ENCODE peak calls at places on chromosomes 11 and 22, in five cellular contexts. One of them, this sample, is unnamed.

GRCh38 chr11:68150029-68150428 is 28.8 kb upstream of the CHKA start:
- DNase-seq in activated T-cell treated with anti-CD3 and anti-CD28 coated beads for 1 hour: no peak
- DNase-seq in left ventricle myocardium superior: no peak
- DNase-seq in stimulated activated CD8-positive, alpha-beta memory T cell treated with anti-CD3 and anti-CD28 coated beads, Interleukin-2, amount 100 ng/mL, for 1 hour: no peak
- DNase-seq in DND-41: no peak
- DNase-seq in this sample: no peak

GRCh38 chr22:37214431-37215025 is 2.3 kb upstream of the SSTR3 start:
- DNase-seq in activated T-cell treated with anti-CD3 and anti-CD28 coated beads for 1 hour: no peak
- DNase-seq in left ventricle myocardium superior: no peak
- DNase-seq in stimulated activated CD8-positive, alpha-beta memory T cell treated with anti-CD3 and anti-CD28 coated beads, Interleukin-2, amount 100 ng/mL, for 1 hour: no peak
- DNase-seq in DND-41: no peak
- DNase-seq in this sample: no peak

GRCh38 chr11:43923327-43924111 is 18.9 kb upstream of the C11orf96 start:
- DNase-seq in activated T-cell treated with anti-CD3 and anti-CD28 coated beads for 1 hour: no peak
- DNase-seq in left ventricle myocardium superior: peak; percentile 56
- DNase-seq in stimulated activated CD8-positive, alpha-beta memory T cell treated with anti-CD3 and anti-CD28 coated beads, Interleukin-2, amount 100 ng/mL, for 1 hour: no peak
- DNase-seq in DND-41: no peak
- DNase-seq in this sample: no peak

GRCh38 chr22:45231293-45231692 is 9.4 kb downstream of the KIAA0930 start:
- DNase-seq in activated T-cell treated with anti-CD3 and anti-CD28 coated beads for 1 hour: no peak
- DNase-seq in left ventricle myocardium superior: no peak
- DNase-seq in stimulated activated CD8-positive, alpha-beta memory T cell treated with anti-CD3 and anti-CD28 coated beads, Interleukin-2, amount 100 ng/mL, for 1 hour: no peak
- DNase-seq in DND-41: no peak
- DNase-seq in this sample: no peak

GRCh38 chr22:27450448-27450847 is 351.1 kb downstream of the MN1 start:
- DNase-seq in activated T-cell treated with anti-CD3 and anti-CD28 coated beads for 1 hour: no peak
- DNase-seq in left ventricle myocardium superior: no peak
- DNase-seq in stimulated activated CD8-positive, alpha-beta memory T cell treated with anti-CD3 and anti-CD28 coated beads, Interleukin-2, amount 100 ng/mL, for 1 hour: no peak
- DNase-seq in DND-41: no peak
- DNase-seq in this sample: no peak

GRCh38 chr11:103281301-103281700 is 172.1 kb downstream of the DYNC2H1 start:
- DNase-seq in activated T-cell treated with anti-CD3 and anti-CD28 coated beads for 1 hour: no peak
- DNase-seq in left ventricle myocardium superior: no peak
- DNase-seq in stimulated activated CD8-positive, alpha-beta memory T cell treated with anti-CD3 and anti-CD28 coated beads, Interleukin-2, amount 100 ng/mL, for 1 hour: no peak
- DNase-seq in DND-41: no peak
- DNase-seq in this sample: no peak

GRCh38 chr11:72924568-72925190 is 110.5 kb downstream of the ATG16L2 start:
- DNase-seq in activated T-cell treated with anti-CD3 and anti-CD28 coated beads for 1 hour: no peak
- DNase-seq in left ventricle myocardium superior: no peak
- DNase-seq in stimulated activated CD8-positive, alpha-beta memory T cell treated with anti-CD3 and anti-CD28 coated beads, Interleukin-2, amount 100 ng/mL, for 1 hour: no peak
- DNase-seq in DND-41: no peak
- DNase-seq in this sample: no peak

GRCh38 chr11:69854719-69855118 is 35.5 kb upstream of the FGF3 start:
- DNase-seq in activated T-cell treated with anti-CD3 and anti-CD28 coated beads for 1 hour: no peak
- DNase-seq in left ventricle myocardium superior: no peak
- DNase-seq in stimulated activated CD8-positive, alpha-beta memory T cell treated with anti-CD3 and anti-CD28 coated beads, Interleukin-2, amount 100 ng/mL, for 1 hour: no peak
- DNase-seq in DND-41: no peak
- DNase-seq in this sample: no peak

GRCh38 chr11:11909727-11910126 is 68.0 kb downstream of the USP47 start:
- DNase-seq in activated T-cell treated with anti-CD3 and anti-CD28 coated beads for 1 hour: no peak
- DNase-seq in left ventricle myocardium superior: no peak
- DNase-seq in stimulated activated CD8-positive, alpha-beta memory T cell treated with anti-CD3 and anti-CD28 coated beads, Interleukin-2, amount 100 ng/mL, for 1 hour: no peak
- DNase-seq in DND-41: no peak
- DNase-seq in this sample: no peak

GRCh38 chr11:19777032-19777341 is 64.3 kb downstream of the NAV2 start:
- DNase-seq in activated T-cell treated with anti-CD3 and anti-CD28 coated beads for 1 hour: no peak
- DNase-seq in left ventricle myocardium superior: no peak
- DNase-seq in stimulated activated CD8-positive, alpha-beta memory T cell treated with anti-CD3 and anti-CD28 coated beads, Interleukin-2, amount 100 ng/mL, for 1 hour: no peak
- DNase-seq in DND-41: no peak
- DNase-seq in this sample: peak; percentile 19

GRCh38 chr11:95764267-95764898 is 25.2 kb downstream of the FAM76B start:
- DNase-seq in activated T-cell treated with anti-CD3 and anti-CD28 coated beads for 1 hour: no peak
- DNase-seq in left ventricle myocardium superior: no peak
- DNase-seq in stimulated activated CD8-positive, alpha-beta memory T cell treated with anti-CD3 and anti-CD28 coated beads, Interleukin-2, amount 100 ng/mL, for 1 hour: no peak
- DNase-seq in DND-41: no peak
- DNase-seq in this sample: peak; percentile 59

GRCh38 chr11:57312511-57313021 is 12.2 kb downstream of the TNKS1BP1 start:
- DNase-seq in activated T-cell treated with anti-CD3 and anti-CD28 coated beads for 1 hour: no peak
- DNase-seq in left ventricle myocardium superior: no peak
- DNase-seq in stimulated activated CD8-positive, alpha-beta memory T cell treated with anti-CD3 and anti-CD28 coated beads, Interleukin-2, amount 100 ng/mL, for 1 hour: no peak
- DNase-seq in DND-41: no peak
- DNase-seq in this sample: no peak

GRCh38 chr11:119763071-119763715 is 34.2 kb upstream of the NECTIN1 start:
- DNase-seq in activated T-cell treated with anti-CD3 and anti-CD28 coated beads for 1 hour: no peak
- DNase-seq in left ventricle myocardium superior: no peak
- DNase-seq in stimulated activated CD8-positive, alpha-beta memory T cell treated with anti-CD3 and anti-CD28 coated beads, Interleukin-2, amount 100 ng/mL, for 1 hour: no peak
- DNase-seq in DND-41: no peak
- DNase-seq in this sample: no peak

GRCh38 chr11:78192911-78193341 is 4.2 kb downstream of the USP35 start:
- DNase-seq in activated T-cell treated with anti-CD3 and anti-CD28 coated beads for 1 hour: no peak
- DNase-seq in left ventricle myocardium superior: peak; percentile 17
- DNase-seq in stimulated activated CD8-positive, alpha-beta memory T cell treated with anti-CD3 and anti-CD28 coated beads, Interleukin-2, amount 100 ng/mL, for 1 hour: no peak
- DNase-seq in DND-41: no peak
- DNase-seq in this sample: no peak

GRCh38 chr22:20799449-20799848 is 25.5 kb downstream of the SERPIND1 start:
- DNase-seq in activated T-cell treated with anti-CD3 and anti-CD28 coated beads for 1 hour: no peak
- DNase-seq in left ventricle myocardium superior: no peak
- DNase-seq in stimulated activated CD8-positive, alpha-beta memory T cell treated with anti-CD3 and anti-CD28 coated beads, Interleukin-2, amount 100 ng/mL, for 1 hour: no peak
- DNase-seq in DND-41: no peak
- DNase-seq in this sample: no peak

GRCh38 chr22:38612217-38613006 is 42.4 kb upstream of the DMC1 start:
- DNase-seq in activated T-cell treated with anti-CD3 and anti-CD28 coated beads for 1 hour: no peak
- DNase-seq in left ventricle myocardium superior: no peak
- DNase-seq in stimulated activated CD8-positive, alpha-beta memory T cell treated with anti-CD3 and anti-CD28 coated beads, Interleukin-2, amount 100 ng/mL, for 1 hour: no peak
- DNase-seq in DND-41: no peak
- DNase-seq in this sample: no peak

GRCh38 chr11:120715239-120715638 is 203.7 kb downstream of the GRIK4 start:
- DNase-seq in activated T-cell treated with anti-CD3 and anti-CD28 coated beads for 1 hour: no peak
- DNase-seq in left ventricle myocardium superior: no peak
- DNase-seq in stimulated activated CD8-positive, alpha-beta memory T cell treated with anti-CD3 and anti-CD28 coated beads, Interleukin-2, amount 100 ng/mL, for 1 hour: no peak
- DNase-seq in DND-41: peak; percentile 11
- DNase-seq in this sample: no peak

GRCh38 chr22:46432164-46433068 is 96.9 kb downstream of the TRMU start:
- DNase-seq in activated T-cell treated with anti-CD3 and anti-CD28 coated beads for 1 hour: peak; percentile 14
- DNase-seq in left ventricle myocardium superior: no peak
- DNase-seq in stimulated activated CD8-positive, alpha-beta memory T cell treated with anti-CD3 and anti-CD28 coated beads, Interleukin-2, amount 100 ng/mL, for 1 hour: no peak
- DNase-seq in DND-41: peak; percentile 33
- DNase-seq in this sample: no peak

GRCh38 chr11:3105791-3106735 is 48.8 kb upstream of the CARS1 start:
- DNase-seq in activated T-cell treated with anti-CD3 and anti-CD28 coated beads for 1 hour: no peak
- DNase-seq in left ventricle myocardium superior: peak; percentile 23
- DNase-seq in stimulated activated CD8-positive, alpha-beta memory T cell treated with anti-CD3 and anti-CD28 coated beads, Interleukin-2, amount 100 ng/mL, for 1 hour: no peak
- DNase-seq in DND-41: no peak
- DNase-seq in this sample: no peak

GRCh38 chr11:115368616-115369015 is 135.6 kb downstream of the CADM1 start:
- DNase-seq in activated T-cell treated with anti-CD3 and anti-CD28 coated beads for 1 hour: no peak
- DNase-seq in left ventricle myocardium superior: no peak
- DNase-seq in stimulated activated CD8-positive, alpha-beta memory T cell treated with anti-CD3 and anti-CD28 coated beads, Interleukin-2, amount 100 ng/mL, for 1 hour: no peak
- DNase-seq in DND-41: no peak
- DNase-seq in this sample: no peak

GRCh38 chr11:2533642-2534115 is 88.9 kb downstream of the KCNQ1 start:
- DNase-seq in activated T-cell treated with anti-CD3 and anti-CD28 coated beads for 1 hour: no peak
- DNase-seq in left ventricle myocardium superior: peak; percentile 83
- DNase-seq in stimulated activated CD8-positive, alpha-beta memory T cell treated with anti-CD3 and anti-CD28 coated beads, Interleukin-2, amount 100 ng/mL, for 1 hour: no peak
- DNase-seq in DND-41: peak; percentile 21
- DNase-seq in this sample: peak; percentile 72

GRCh38 chr11:65422104-65422632 is 430 bp upstream of the NEAT1 start:
- DNase-seq in activated T-cell treated with anti-CD3 and anti-CD28 coated beads for 1 hour: peak; percentile 88
- DNase-seq in left ventricle myocardium superior: peak; percentile 99
- DNase-seq in stimulated activated CD8-positive, alpha-beta memory T cell treated with anti-CD3 and anti-CD28 coated beads, Interleukin-2, amount 100 ng/mL, for 1 hour: peak; percentile 91
- DNase-seq in DND-41: peak; percentile 97
- DNase-seq in this sample: peak; percentile 87

GRCh38 chr11:121841487-121842167 is 274.4 kb downstream of the BLID start:
- DNase-seq in activated T-cell treated with anti-CD3 and anti-CD28 coated beads for 1 hour: no peak
- DNase-seq in left ventricle myocardium superior: no peak
- DNase-seq in stimulated activated CD8-positive, alpha-beta memory T cell treated with anti-CD3 and anti-CD28 coated beads, Interleukin-2, amount 100 ng/mL, for 1 hour: no peak
- DNase-seq in DND-41: no peak
- DNase-seq in this sample: peak; percentile 10

GRCh38 chr11:68012843-68013610 is 2.9 kb downstream of the ALDH3B1 start:
- DNase-seq in activated T-cell treated with anti-CD3 and anti-CD28 coated beads for 1 hour: no peak
- DNase-seq in left ventricle myocardium superior: no peak
- DNase-seq in stimulated activated CD8-positive, alpha-beta memory T cell treated with anti-CD3 and anti-CD28 coated beads, Interleukin-2, amount 100 ng/mL, for 1 hour: no peak
- DNase-seq in DND-41: no peak
- DNase-seq in this sample: peak; percentile 82

GRCh38 chr22:44383071-44383575 is 70.4 kb upstream of the SHISAL1 start:
- DNase-seq in activated T-cell treated with anti-CD3 and anti-CD28 coated beads for 1 hour: no peak
- DNase-seq in left ventricle myocardium superior: peak; percentile 11
- DNase-seq in stimulated activated CD8-positive, alpha-beta memory T cell treated with anti-CD3 and anti-CD28 coated beads, Interleukin-2, amount 100 ng/mL, for 1 hour: no peak
- DNase-seq in DND-41: no peak
- DNase-seq in this sample: no peak

GRCh38 chr22:37018815-37019308 is 385 bp downstream of the TST start:
- DNase-seq in activated T-cell treated with anti-CD3 and anti-CD28 coated beads for 1 hour: no peak
- DNase-seq in left ventricle myocardium superior: peak; percentile 85
- DNase-seq in stimulated activated CD8-positive, alpha-beta memory T cell treated with anti-CD3 and anti-CD28 coated beads, Interleukin-2, amount 100 ng/mL, for 1 hour: no peak
- DNase-seq in DND-41: no peak
- DNase-seq in this sample: no peak

GRCh38 chr22:35892192-35892591 is 136.4 kb downstream of the RBFOX2 start:
- DNase-seq in activated T-cell treated with anti-CD3 and anti-CD28 coated beads for 1 hour: no peak
- DNase-seq in left ventricle myocardium superior: no peak
- DNase-seq in stimulated activated CD8-positive, alpha-beta memory T cell treated with anti-CD3 and anti-CD28 coated beads, Interleukin-2, amount 100 ng/mL, for 1 hour: no peak
- DNase-seq in DND-41: no peak
- DNase-seq in this sample: no peak

GRCh38 chr11:64762916-64763803 is 3.4 kb upstream of the PYGM start:
- DNase-seq in activated T-cell treated with anti-CD3 and anti-CD28 coated beads for 1 hour: no peak
- DNase-seq in left ventricle myocardium superior: peak; percentile 54
- DNase-seq in stimulated activated CD8-positive, alpha-beta memory T cell treated with anti-CD3 and anti-CD28 coated beads, Interleukin-2, amount 100 ng/mL, for 1 hour: no peak
- DNase-seq in DND-41: peak; percentile 35
- DNase-seq in this sample: no peak

GRCh38 chr11:71186861-71187260 is 65.5 kb downstream of the SHANK2 start:
- DNase-seq in activated T-cell treated with anti-CD3 and anti-CD28 coated beads for 1 hour: no peak
- DNase-seq in left ventricle myocardium superior: no peak
- DNase-seq in stimulated activated CD8-positive, alpha-beta memory T cell treated with anti-CD3 and anti-CD28 coated beads, Interleukin-2, amount 100 ng/mL, for 1 hour: no peak
- DNase-seq in DND-41: no peak
- DNase-seq in this sample: no peak

GRCh38 chr11:27089746-27090145 is 49.1 kb downstream of the BBOX1 start:
- DNase-seq in activated T-cell treated with anti-CD3 and anti-CD28 coated beads for 1 hour: no peak
- DNase-seq in left ventricle myocardium superior: no peak
- DNase-seq in stimulated activated CD8-positive, alpha-beta memory T cell treated with anti-CD3 and anti-CD28 coated beads, Interleukin-2, amount 100 ng/mL, for 1 hour: no peak
- DNase-seq in DND-41: no peak
- DNase-seq in this sample: no peak

GRCh38 chr11:10646956-10647355 is 46.6 kb downstream of the IRAG1 start:
- DNase-seq in activated T-cell treated with anti-CD3 and anti-CD28 coated beads for 1 hour: no peak
- DNase-seq in left ventricle myocardium superior: no peak
- DNase-seq in stimulated activated CD8-positive, alpha-beta memory T cell treated with anti-CD3 and anti-CD28 coated beads, Interleukin-2, amount 100 ng/mL, for 1 hour: no peak
- DNase-seq in DND-41: no peak
- DNase-seq in this sample: no peak

GRCh38 chr22:39493759-39494158 is 8.3 kb upstream of the MIEF1 start:
- DNase-seq in activated T-cell treated with anti-CD3 and anti-CD28 coated beads for 1 hour: no peak
- DNase-seq in left ventricle myocardium superior: no peak
- DNase-seq in stimulated activated CD8-positive, alpha-beta memory T cell treated with anti-CD3 and anti-CD28 coated beads, Interleukin-2, amount 100 ng/mL, for 1 hour: no peak
- DNase-seq in DND-41: no peak
- DNase-seq in this sample: peak; percentile 23

GRCh38 chr11:83441171-83441570 is 155.0 kb upstream of the CCDC90B start:
- DNase-seq in activated T-cell treated with anti-CD3 and anti-CD28 coated beads for 1 hour: no peak
- DNase-seq in left ventricle myocardium superior: no peak
- DNase-seq in stimulated activated CD8-positive, alpha-beta memory T cell treated with anti-CD3 and anti-CD28 coated beads, Interleukin-2, amount 100 ng/mL, for 1 hour: no peak
- DNase-seq in DND-41: no peak
- DNase-seq in this sample: no peak

This sample was measured in amniotic stem cell.